ENCODE peak calls at places on chromosomes 16 and 17, in nine cellular contexts. One of them, this sample, is unnamed.

GRCh38 chr16:10740000-10740844 is 3.4 kb upstream of the NUBP1 start:
- DNase-seq in cardiac septum: no peak
- DNase-seq in C1 segment of cervical spinal cord: no peak
- DNase-seq in foreskin keratinocyte: no peak
- DNase-seq in AG20443: no peak
- DNase-seq in activated naive CD8-positive, alpha-beta T cell treated with anti-CD3 and anti-CD28 coated beads, Interleukin-2, amount 10 ng/mL, durations not matched to agents 7 days and 5 days: no peak
- DNase-seq in AG09319: no peak
- DNase-seq in hippocampal formation: no peak
- DNase-seq in mucosa of descending colon: no peak
- DNase-seq in this sample: no peak

GRCh38 chr16:66927012-66927436 is 1.7 kb upstream of the RRAD start:
- DNase-seq in cardiac septum: no peak
- DNase-seq in foreskin keratinocyte: peak
- DNase-seq in activated naive CD8-positive, alpha-beta T cell treated with anti-CD3 and anti-CD28 coated beads, Interleukin-2, amount 10 ng/mL, durations not matched to agents 7 days and 5 days: no peak
- DNase-seq in C1 segment of cervical spinal cord: no peak
- DNase-seq in AG09319: peak
- DNase-seq in AG20443: peak
- DNase-seq in mucosa of descending colon: no peak
- DNase-seq in hippocampal formation: no peak
- DNase-seq in this sample: peak

GRCh38 chr16:49466529-49466831 is 92.9 kb downstream of the C16orf78 start:
- DNase-seq in cardiac septum: no peak
- DNase-seq in AG20443: no peak
- DNase-seq in mucosa of descending colon: no peak
- DNase-seq in activated naive CD8-positive, alpha-beta T cell treated with anti-CD3 and anti-CD28 coated beads, Interleukin-2, amount 10 ng/mL, durations not matched to agents 7 days and 5 days: peak
- DNase-seq in AG09319: no peak
- DNase-seq in foreskin keratinocyte: no peak
- DNase-seq in C1 segment of cervical spinal cord: no peak
- DNase-seq in hippocampal formation: no peak
- DNase-seq in this sample: no peak

GRCh38 chr16:75555213-75555706 is 792 bp downstream of the TMEM231 start:
- DNase-seq in hippocampal formation: peak
- DNase-seq in mucosa of descending colon: peak
- DNase-seq in C1 segment of cervical spinal cord: peak
- DNase-seq in AG09319: peak
- DNase-seq in AG20443: peak
- DNase-seq in activated naive CD8-positive, alpha-beta T cell treated with anti-CD3 and anti-CD28 coated beads, Interleukin-2, amount 10 ng/mL, durations not matched to agents 7 days and 5 days: no peak
- DNase-seq in cardiac septum: peak
- DNase-seq in foreskin keratinocyte: peak
- DNase-seq in this sample: peak

GRCh38 chr16:65783709-65784474 is 582.6 kb upstream of the CDH5 start:
- DNase-seq in foreskin keratinocyte: no peak
- DNase-seq in AG20443: no peak
- DNase-seq in hippocampal formation: no peak
- DNase-seq in mucosa of descending colon: no peak
- DNase-seq in activated naive CD8-positive, alpha-beta T cell treated with anti-CD3 and anti-CD28 coated beads, Interleukin-2, amount 10 ng/mL, durations not matched to agents 7 days and 5 days: no peak
- DNase-seq in cardiac septum: no peak
- DNase-seq in C1 segment of cervical spinal cord: no peak
- DNase-seq in AG09319: no peak
- DNase-seq in this sample: peak

GRCh38 chr16:66425651-66426050 is 1.4 kb upstream of the BEAN1 start:
- DNase-seq in AG20443: no peak
- DNase-seq in hippocampal formation: no peak
- DNase-seq in cardiac septum: no peak
- DNase-seq in mucosa of descending colon: no peak
- DNase-seq in AG09319: no peak
- DNase-seq in foreskin keratinocyte: no peak
- DNase-seq in C1 segment of cervical spinal cord: no peak
- DNase-seq in activated naive CD8-positive, alpha-beta T cell treated with anti-CD3 and anti-CD28 coated beads, Interleukin-2, amount 10 ng/mL, durations not matched to agents 7 days and 5 days: no peak
- DNase-seq in this sample: no peak

GRCh38 chr17:83100853-83101391 is 21.5 kb downstream of the METRNL start:
- DNase-seq in activated naive CD8-positive, alpha-beta T cell treated with anti-CD3 and anti-CD28 coated beads, Interleukin-2, amount 10 ng/mL, durations not matched to agents 7 days and 5 days: no peak
- DNase-seq in foreskin keratinocyte: no peak
- DNase-seq in AG09319: no peak
- DNase-seq in AG20443: no peak
- DNase-seq in cardiac septum: no peak
- DNase-seq in C1 segment of cervical spinal cord: no peak
- DNase-seq in mucosa of descending colon: peak
- DNase-seq in hippocampal formation: no peak
- DNase-seq in this sample: peak

GRCh38 chr17:57697891-57698708 is 47.0 kb downstream of the CCDC182 start:
- DNase-seq in C1 segment of cervical spinal cord: no peak
- DNase-seq in mucosa of descending colon: no peak
- DNase-seq in foreskin keratinocyte: no peak
- DNase-seq in activated naive CD8-positive, alpha-beta T cell treated with anti-CD3 and anti-CD28 coated beads, Interleukin-2, amount 10 ng/mL, durations not matched to agents 7 days and 5 days: no peak
- DNase-seq in hippocampal formation: no peak
- DNase-seq in cardiac septum: no peak
- DNase-seq in AG09319: no peak
- DNase-seq in AG20443: no peak
- DNase-seq in this sample: no peak

GRCh38 chr17:13410874-13411273 is 190.9 kb downstream of the HS3ST3A1 start:
- DNase-seq in AG09319: no peak
- DNase-seq in mucosa of descending colon: no peak
- DNase-seq in C1 segment of cervical spinal cord: no peak
- DNase-seq in foreskin keratinocyte: no peak
- DNase-seq in AG20443: no peak
- DNase-seq in cardiac septum: no peak
- DNase-seq in hippocampal formation: no peak
- DNase-seq in activated naive CD8-positive, alpha-beta T cell treated with anti-CD3 and anti-CD28 coated beads, Interleukin-2, amount 10 ng/mL, durations not matched to agents 7 days and 5 days: no peak
- DNase-seq in this sample: peak

GRCh38 chr17:7837375-7838290 is 3.6 kb downstream of the KDM6B start:
- DNase-seq in AG20443: no peak
- DNase-seq in AG09319: no peak
- DNase-seq in C1 segment of cervical spinal cord: no peak
- DNase-seq in foreskin keratinocyte: no peak
- DNase-seq in activated naive CD8-positive, alpha-beta T cell treated with anti-CD3 and anti-CD28 coated beads, Interleukin-2, amount 10 ng/mL, durations not matched to agents 7 days and 5 days: no peak
- DNase-seq in mucosa of descending colon: peak
- DNase-seq in hippocampal formation: no peak
- DNase-seq in cardiac septum: no peak
- DNase-seq in this sample: peak

GRCh38 chr16:65621640-65622039 is 499.8 kb upstream of the CDH11 start:
- DNase-seq in AG20443: no peak
- DNase-seq in activated naive CD8-positive, alpha-beta T cell treated with anti-CD3 and anti-CD28 coated beads, Interleukin-2, amount 10 ng/mL, durations not matched to agents 7 days and 5 days: no peak
- DNase-seq in C1 segment of cervical spinal cord: no peak
- DNase-seq in hippocampal formation: no peak
- DNase-seq in mucosa of descending colon: no peak
- DNase-seq in cardiac septum: no peak
- DNase-seq in foreskin keratinocyte: no peak
- DNase-seq in AG09319: no peak
- DNase-seq in this sample: no peak

GRCh38 chr17:65783845-65784334 is 222.4 kb upstream of the AXIN2 start:
- DNase-seq in AG09319: peak
- DNase-seq in mucosa of descending colon: no peak
- DNase-seq in foreskin keratinocyte: peak
- DNase-seq in hippocampal formation: no peak
- DNase-seq in AG20443: peak
- DNase-seq in activated naive CD8-positive, alpha-beta T cell treated with anti-CD3 and anti-CD28 coated beads, Interleukin-2, amount 10 ng/mL, durations not matched to agents 7 days and 5 days: no peak
- DNase-seq in cardiac septum: no peak
- DNase-seq in C1 segment of cervical spinal cord: no peak
- DNase-seq in this sample: peak

GRCh38 chr16:84312783-84313382 is 18.2 kb downstream of the WFDC1 start:
- DNase-seq in cardiac septum: no peak
- DNase-seq in C1 segment of cervical spinal cord: no peak
- DNase-seq in activated naive CD8-positive, alpha-beta T cell treated with anti-CD3 and anti-CD28 coated beads, Interleukin-2, amount 10 ng/mL, durations not matched to agents 7 days and 5 days: no peak
- DNase-seq in mucosa of descending colon: peak
- DNase-seq in AG09319: no peak
- DNase-seq in hippocampal formation: no peak
- DNase-seq in foreskin keratinocyte: no peak
- DNase-seq in AG20443: no peak
- DNase-seq in this sample: no peak

GRCh38 chr17:72566671-72567484 is 446.1 kb downstream of the SOX9 start:
- DNase-seq in AG09319: no peak
- DNase-seq in activated naive CD8-positive, alpha-beta T cell treated with anti-CD3 and anti-CD28 coated beads, Interleukin-2, amount 10 ng/mL, durations not matched to agents 7 days and 5 days: no peak
- DNase-seq in cardiac septum: no peak
- DNase-seq in mucosa of descending colon: peak
- DNase-seq in hippocampal formation: no peak
- DNase-seq in foreskin keratinocyte: no peak
- DNase-seq in C1 segment of cervical spinal cord: no peak
- DNase-seq in AG20443: peak
- DNase-seq in this sample: no peak

GRCh38 chr17:29115906-29116651 is 64.1 kb downstream of the MYO18A start:
- DNase-seq in C1 segment of cervical spinal cord: no peak
- DNase-seq in mucosa of descending colon: no peak
- DNase-seq in activated naive CD8-positive, alpha-beta T cell treated with anti-CD3 and anti-CD28 coated beads, Interleukin-2, amount 10 ng/mL, durations not matched to agents 7 days and 5 days: peak
- DNase-seq in foreskin keratinocyte: no peak
- DNase-seq in AG09319: no peak
- DNase-seq in AG20443: peak
- DNase-seq in hippocampal formation: no peak
- DNase-seq in cardiac septum: no peak
- DNase-seq in this sample: peak

GRCh38 chr17:49842846-49843245 is 5.0 kb downstream of the TAC4 start:
- DNase-seq in cardiac septum: no peak
- DNase-seq in activated naive CD8-positive, alpha-beta T cell treated with anti-CD3 and anti-CD28 coated beads, Interleukin-2, amount 10 ng/mL, durations not matched to agents 7 days and 5 days: no peak
- DNase-seq in mucosa of descending colon: no peak
- DNase-seq in C1 segment of cervical spinal cord: no peak
- DNase-seq in foreskin keratinocyte: no peak
- DNase-seq in AG20443: no peak
- DNase-seq in AG09319: no peak
- DNase-seq in hippocampal formation: no peak
- DNase-seq in this sample: no peak

GRCh38 chr17:72158895-72159885 is 38.4 kb downstream of the SOX9 start:
- DNase-seq in C1 segment of cervical spinal cord: peak
- DNase-seq in AG20443: no peak
- DNase-seq in activated naive CD8-positive, alpha-beta T cell treated with anti-CD3 and anti-CD28 coated beads, Interleukin-2, amount 10 ng/mL, durations not matched to agents 7 days and 5 days: no peak
- DNase-seq in hippocampal formation: no peak
- DNase-seq in cardiac septum: no peak
- DNase-seq in foreskin keratinocyte: no peak
- DNase-seq in mucosa of descending colon: no peak
- DNase-seq in AG09319: no peak
- DNase-seq in this sample: no peak

GRCh38 chr16:2846511-2847310 is 11.3 kb downstream of the PRSS22 start:
- DNase-seq in cardiac septum: no peak
- DNase-seq in AG20443: no peak
- DNase-seq in C1 segment of cervical spinal cord: no peak
- DNase-seq in AG09319: no peak
- DNase-seq in foreskin keratinocyte: peak
- DNase-seq in mucosa of descending colon: no peak
- DNase-seq in activated naive CD8-positive, alpha-beta T cell treated with anti-CD3 and anti-CD28 coated beads, Interleukin-2, amount 10 ng/mL, durations not matched to agents 7 days and 5 days: no peak
- DNase-seq in hippocampal formation: no peak
- DNase-seq in this sample: peak

GRCh38 chr16:29745853-29746345 is at the start of gene C16orf54:
- DNase-seq in AG09319: no peak
- DNase-seq in C1 segment of cervical spinal cord: no peak
- DNase-seq in mucosa of descending colon: peak
- DNase-seq in activated naive CD8-positive, alpha-beta T cell treated with anti-CD3 and anti-CD28 coated beads, Interleukin-2, amount 10 ng/mL, durations not matched to agents 7 days and 5 days: peak
- DNase-seq in cardiac septum: peak
- DNase-seq in foreskin keratinocyte: no peak
- DNase-seq in AG20443: no peak
- DNase-seq in hippocampal formation: no peak
- DNase-seq in this sample: no peak

GRCh38 chr16:15439102-15439501 is 4.7 kb downstream of the BMERB1 start:
- DNase-seq in mucosa of descending colon: no peak
- DNase-seq in activated naive CD8-positive, alpha-beta T cell treated with anti-CD3 and anti-CD28 coated beads, Interleukin-2, amount 10 ng/mL, durations not matched to agents 7 days and 5 days: no peak
- DNase-seq in foreskin keratinocyte: no peak
- DNase-seq in C1 segment of cervical spinal cord: no peak
- DNase-seq in AG09319: no peak
- DNase-seq in AG20443: no peak
- DNase-seq in cardiac septum: no peak
- DNase-seq in hippocampal formation: no peak
- DNase-seq in this sample: no peak

GRCh38 chr17:51087072-51087757 is 33.5 kb downstream of the SPAG9 start:
- DNase-seq in hippocampal formation: no peak
- DNase-seq in AG20443: no peak
- DNase-seq in activated naive CD8-positive, alpha-beta T cell treated with anti-CD3 and anti-CD28 coated beads, Interleukin-2, amount 10 ng/mL, durations not matched to agents 7 days and 5 days: no peak
- DNase-seq in mucosa of descending colon: no peak
- DNase-seq in C1 segment of cervical spinal cord: no peak
- DNase-seq in cardiac septum: no peak
- DNase-seq in AG09319: no peak
- DNase-seq in foreskin keratinocyte: no peak
- DNase-seq in this sample: peak

GRCh38 chr17:31374503-31374902 is 17.0 kb upstream of the RAB11FIP4 start:
- DNase-seq in cardiac septum: no peak
- DNase-seq in activated naive CD8-positive, alpha-beta T cell treated with anti-CD3 and anti-CD28 coated beads, Interleukin-2, amount 10 ng/mL, durations not matched to agents 7 days and 5 days: no peak
- DNase-seq in AG20443: no peak
- DNase-seq in foreskin keratinocyte: no peak
- DNase-seq in C1 segment of cervical spinal cord: no peak
- DNase-seq in mucosa of descending colon: no peak
- DNase-seq in AG09319: no peak
- DNase-seq in hippocampal formation: no peak
- DNase-seq in this sample: no peak

GRCh38 chr17:21353326-21354010 is 22.7 kb upstream of the KCNJ12 start:
- DNase-seq in cardiac septum: peak
- DNase-seq in AG20443: peak
- DNase-seq in C1 segment of cervical spinal cord: no peak
- DNase-seq in AG09319: no peak
- DNase-seq in foreskin keratinocyte: no peak
- DNase-seq in activated naive CD8-positive, alpha-beta T cell treated with anti-CD3 and anti-CD28 coated beads, Interleukin-2, amount 10 ng/mL, durations not matched to agents 7 days and 5 days: peak
- DNase-seq in mucosa of descending colon: no peak
- DNase-seq in hippocampal formation: no peak
- DNase-seq in this sample: peak

GRCh38 chr16:228917-229730 is at the start of gene LUC7L:
- DNase-seq in mucosa of descending colon: peak
- DNase-seq in activated naive CD8-positive, alpha-beta T cell treated with anti-CD3 and anti-CD28 coated beads, Interleukin-2, amount 10 ng/mL, durations not matched to agents 7 days and 5 days: peak
- DNase-seq in foreskin keratinocyte: peak
- DNase-seq in hippocampal formation: peak
- DNase-seq in cardiac septum: peak
- DNase-seq in C1 segment of cervical spinal cord: peak
- DNase-seq in AG09319: no peak
- DNase-seq in AG20443: peak
- DNase-seq in this sample: peak

GRCh38 chr16:71882505-71883192 is 1.3 kb downstream of the ZNF821 start:
- DNase-seq in activated naive CD8-positive, alpha-beta T cell treated with anti-CD3 and anti-CD28 coated beads, Interleukin-2, amount 10 ng/mL, durations not matched to agents 7 days and 5 days: no peak
- DNase-seq in C1 segment of cervical spinal cord: peak
- DNase-seq in cardiac septum: no peak
- DNase-seq in mucosa of descending colon: no peak
- DNase-seq in AG20443: peak
- DNase-seq in AG09319: no peak
- DNase-seq in foreskin keratinocyte: peak
- DNase-seq in hippocampal formation: peak
- DNase-seq in this sample: peak

GRCh38 chr16:84281077-84281476 is 13.6 kb upstream of the WFDC1 start:
- DNase-seq in cardiac septum: no peak
- DNase-seq in hippocampal formation: no peak
- DNase-seq in foreskin keratinocyte: no peak
- DNase-seq in AG20443: no peak
- DNase-seq in AG09319: no peak
- DNase-seq in C1 segment of cervical spinal cord: no peak
- DNase-seq in activated naive CD8-positive, alpha-beta T cell treated with anti-CD3 and anti-CD28 coated beads, Interleukin-2, amount 10 ng/mL, durations not matched to agents 7 days and 5 days: no peak
- DNase-seq in mucosa of descending colon: no peak
- DNase-seq in this sample: no peak